ENCODE peak calls at places on chromosomes 4 and X, in four cellular contexts. H is astrocyte, R is lower leg skin, Y is Calu3. V is an unnamed sample.

GRCh38 chr4:15521442-15522039 is 51.9 kb downstream of the CC2D2A start:
- DNase-seq in R (no peak), H (no peak), Y (no peak), V (no peak)

GRCh38 chr4:185919107-185919506 is 107.1 kb upstream of the SORBS2 start:
- DNase-seq in Y (no peak), H (no peak), R (no peak), V (no peak)

GRCh38 chr4:109811707-109812106 is 3.9 kb upstream of the GAR1 start:
- DNase-seq in R (no peak), H (no peak), Y (no peak), V (no peak)

GRCh38 chr4:4602468-4602867 is 60.6 kb upstream of the STX18 start:
- DNase-seq in R (no peak), H (no peak), Y (no peak), V (no peak)

GRCh38 chrX:131084145-131084544 is 26.0 kb downstream of the ARHGAP36 start:
- DNase-seq in Y (no peak), R (no peak), H (no peak), V (no peak)

GRCh38 chrX:110853610-110854009 is 58.0 kb upstream of the CHRDL1 start:
- DNase-seq in Y (peak), R (no peak), H (peak), V (no peak)

GRCh38 chrX:7132335-7133035 is 15.0 kb upstream of the STS start:
- DNase-seq in R (no peak), Y (peak), H (peak), V (no peak)

GRCh38 chr4:33104190-33104773 is 2384.1 kb downstream of the PCDH7 start:
- DNase-seq in R (no peak), Y (no peak), H (peak), V (no peak)

GRCh38 chrX:29728639-29729038 is 486.7 kb upstream of the MAGEB2 start:
- DNase-seq in Y (no peak), H (no peak), R (no peak), V (no peak)

GRCh38 chr4:61770456-61770855 is 570.3 kb downstream of the ADGRL3 start:
- DNase-seq in R (no peak), H (no peak), Y (no peak), V (no peak)
- TF ChIP-seq CTCF in R (no peak), H (no peak), Y (no peak), V (no peak)

GRCh38 chr4:54169176-54169575 is 59.9 kb upstream of the PDGFRA start:
- DNase-seq in Y (no peak), R (no peak), H (peak), V (no peak)
- TF ChIP-seq CTCF in Y (no peak), R (no peak), H (no peak), V (no peak)

GRCh38 chrX:53013291-53013690 is 35.3 kb upstream of the GPR173 start:
- DNase-seq in R (peak), H (no peak), Y (no peak), V (no peak)

GRCh38 chrX:53022381-53022780 is 26.2 kb upstream of the GPR173 start:
- DNase-seq in H (no peak), Y (no peak), R (no peak), V (no peak)

DNA sequence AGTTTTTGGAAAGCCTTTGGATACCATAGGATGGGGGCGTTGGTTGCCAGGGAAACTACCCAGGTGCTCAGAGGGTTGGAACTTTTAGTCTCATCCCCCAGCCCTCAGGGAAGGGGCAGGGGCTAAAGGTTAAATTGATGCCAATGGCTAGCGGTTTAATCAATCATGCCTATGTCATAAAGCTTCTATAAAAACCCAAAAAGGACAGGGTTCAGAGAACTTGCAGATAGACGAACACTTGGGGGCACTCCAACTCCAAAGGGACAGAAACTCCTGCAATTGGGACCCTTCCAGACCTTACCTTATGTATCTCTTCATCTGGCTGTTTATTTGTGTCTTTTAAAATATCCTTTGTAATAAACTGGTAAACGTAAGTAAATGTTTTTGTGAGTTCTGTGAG is 30.0 kb upstream of the GPR173 start:
- DNase-seq in R (no peak), H (no peak), Y (no peak), V (no peak)
- TF ChIP-seq CTCF in R (no peak), H (no peak), Y (no peak), V (no peak)

GRCh38 chrX:152658302-152658701 is 20.6 kb downstream of the GABRQ start:
- DNase-seq in Y (no peak), R (no peak), H (no peak), V (no peak)
- TF ChIP-seq CTCF in Y (no peak), R (no peak), H (no peak), V (no peak)

V was measured in omental fat pad.